ENCODE peak calls at places on chromosomes 3 and 15, in nine cellular contexts. One of them, this sample, is unnamed.

GRCh38 chr15:63521405-63522142 is 17.2 kb downstream of the USP3 start:
- DNase-seq in adrenal gland: no peak
- DNase-seq in cardiac fibroblast: no peak
- DNase-seq in heart left ventricle: no peak
- DNase-seq in heart right ventricle: no peak
- DNase-seq in endodermal cell: no peak
- DNase-seq in lower lobe of right lung: no peak
- DNase-seq in AG09309: no peak
- DNase-seq in fibroblast of lung: peak; percentile 41
- DNase-seq in this sample: no peak

GRCh38 chr3:63972196-63972595 is 51.1 kb downstream of the PSMD6 start:
- DNase-seq in adrenal gland: no peak
- DNase-seq in cardiac fibroblast: peak; percentile 70
- DNase-seq in heart left ventricle: no peak
- DNase-seq in heart right ventricle: no peak
- DNase-seq in endodermal cell: no peak
- DNase-seq in lower lobe of right lung: no peak
- DNase-seq in AG09309: no peak
- DNase-seq in fibroblast of lung: peak; percentile 71
- DNase-seq in this sample: no peak

GRCh38 chr15:75785771-75786563 is 57.3 kb upstream of the UBE2Q2 start:
- DNase-seq in adrenal gland: peak; percentile 18
- DNase-seq in cardiac fibroblast: peak; percentile 30
- DNase-seq in heart left ventricle: no peak
- DNase-seq in heart right ventricle: no peak
- DNase-seq in endodermal cell: peak; percentile 82
- DNase-seq in lower lobe of right lung: no peak
- DNase-seq in AG09309: no peak
- DNase-seq in fibroblast of lung: peak; percentile 1
- DNase-seq in this sample: no peak

GRCh38 chr15:95327661-95328060 is 1002.8 kb upstream of the NR2F2 start:
- DNase-seq in adrenal gland: no peak
- DNase-seq in cardiac fibroblast: no peak
- DNase-seq in heart left ventricle: no peak
- DNase-seq in heart right ventricle: no peak
- DNase-seq in endodermal cell: no peak
- DNase-seq in lower lobe of right lung: no peak
- DNase-seq in AG09309: no peak
- DNase-seq in fibroblast of lung: no peak
- DNase-seq in this sample: no peak

GRCh38 chr3:46400000-46400734 is 6.7 kb downstream of the CCR5AS start:
- DNase-seq in adrenal gland: no peak
- DNase-seq in cardiac fibroblast: peak; percentile 57
- DNase-seq in heart left ventricle: no peak
- DNase-seq in heart right ventricle: no peak
- DNase-seq in endodermal cell: no peak
- DNase-seq in lower lobe of right lung: no peak
- DNase-seq in AG09309: no peak
- DNase-seq in fibroblast of lung: peak; percentile 74
- DNase-seq in this sample: no peak

GRCh38 chr3:191133359-191133758 is 65.7 kb upstream of the OSTN start:
- DNase-seq in adrenal gland: no peak
- DNase-seq in cardiac fibroblast: no peak
- DNase-seq in heart left ventricle: no peak
- DNase-seq in heart right ventricle: no peak
- DNase-seq in endodermal cell: no peak
- DNase-seq in lower lobe of right lung: no peak
- DNase-seq in AG09309: no peak
- DNase-seq in fibroblast of lung: no peak
- DNase-seq in this sample: no peak

GRCh38 chr3:24192469-24193056 is 247.5 kb downstream of the NR1D2 start:
- DNase-seq in adrenal gland: no peak
- DNase-seq in cardiac fibroblast: no peak
- DNase-seq in heart left ventricle: no peak
- DNase-seq in heart right ventricle: no peak
- DNase-seq in endodermal cell: no peak
- DNase-seq in lower lobe of right lung: no peak
- DNase-seq in AG09309: no peak
- DNase-seq in fibroblast of lung: no peak
- DNase-seq in this sample: no peak

GRCh38 chr15:41160639-41161315 is 44.7 kb upstream of the INO80 start:
- DNase-seq in adrenal gland: no peak
- DNase-seq in cardiac fibroblast: peak; percentile 15
- DNase-seq in heart left ventricle: no peak
- DNase-seq in heart right ventricle: no peak
- DNase-seq in endodermal cell: no peak
- DNase-seq in lower lobe of right lung: no peak
- DNase-seq in AG09309: no peak
- DNase-seq in fibroblast of lung: no peak
- DNase-seq in this sample: no peak

GRCh38 chr3:13788522-13789424 is 91.1 kb downstream of the WNT7A start:
- DNase-seq in adrenal gland: no peak
- DNase-seq in cardiac fibroblast: no peak
- DNase-seq in heart left ventricle: no peak
- DNase-seq in heart right ventricle: no peak
- DNase-seq in endodermal cell: no peak
- DNase-seq in lower lobe of right lung: peak; percentile 27
- DNase-seq in AG09309: no peak
- DNase-seq in fibroblast of lung: no peak
- DNase-seq in this sample: no peak

GRCh38 chr3:8223766-8224165 is 277.9 kb upstream of the LMCD1 start:
- DNase-seq in adrenal gland: peak; percentile 47
- DNase-seq in cardiac fibroblast: peak; percentile 50
- DNase-seq in heart left ventricle: no peak
- DNase-seq in heart right ventricle: peak; percentile 7
- DNase-seq in endodermal cell: no peak
- DNase-seq in lower lobe of right lung: no peak
- DNase-seq in AG09309: no peak
- DNase-seq in fibroblast of lung: peak; percentile 47
- DNase-seq in this sample: no peak

GRCh38 chr15:66184936-66185790 is 68.4 kb downstream of the MEGF11 start:
- DNase-seq in adrenal gland: no peak
- DNase-seq in cardiac fibroblast: peak; percentile 58
- DNase-seq in heart left ventricle: no peak
- DNase-seq in heart right ventricle: no peak
- DNase-seq in endodermal cell: peak; percentile 43
- DNase-seq in lower lobe of right lung: no peak
- DNase-seq in AG09309: no peak
- DNase-seq in fibroblast of lung: no peak
- DNase-seq in this sample: no peak

GRCh38 chr3:10817506-10817905 is 1.5 kb downstream of the SLC6A11 start:
- DNase-seq in adrenal gland: no peak
- DNase-seq in cardiac fibroblast: no peak
- DNase-seq in heart left ventricle: no peak
- DNase-seq in heart right ventricle: no peak
- DNase-seq in endodermal cell: peak; percentile 52
- DNase-seq in lower lobe of right lung: no peak
- DNase-seq in AG09309: no peak
- DNase-seq in fibroblast of lung: no peak
- DNase-seq in this sample: no peak

GRCh38 chr15:52737720-52738119 is 52.4 kb downstream of the ONECUT1 start:
- DNase-seq in adrenal gland: peak; percentile 31
- DNase-seq in cardiac fibroblast: no peak
- DNase-seq in heart left ventricle: no peak
- DNase-seq in heart right ventricle: no peak
- DNase-seq in endodermal cell: no peak
- DNase-seq in lower lobe of right lung: no peak
- DNase-seq in AG09309: no peak
- DNase-seq in fibroblast of lung: no peak
- DNase-seq in this sample: no peak

GRCh38 chr15:67185621-67186225 is 68.7 kb downstream of the AAGAB start:
- DNase-seq in adrenal gland: no peak
- DNase-seq in cardiac fibroblast: no peak
- DNase-seq in heart left ventricle: no peak
- DNase-seq in heart right ventricle: no peak
- DNase-seq in endodermal cell: no peak
- DNase-seq in lower lobe of right lung: no peak
- DNase-seq in AG09309: no peak
- DNase-seq in fibroblast of lung: no peak
- DNase-seq in this sample: no peak

GRCh38 chr15:70892912-70893560 is 410 bp downstream of the LRRC49 start:
- DNase-seq in adrenal gland: no peak
- DNase-seq in cardiac fibroblast: peak; percentile 83
- DNase-seq in heart left ventricle: peak; percentile 18
- DNase-seq in heart right ventricle: peak; percentile 40
- DNase-seq in endodermal cell: no peak
- DNase-seq in lower lobe of right lung: no peak
- DNase-seq in AG09309: no peak
- DNase-seq in fibroblast of lung: peak; percentile 80
- DNase-seq in this sample: no peak

GRCh38 chr3:45665101-45665572 is 24.1 kb upstream of the SACM1L start:
- DNase-seq in adrenal gland: peak; percentile 65
- DNase-seq in cardiac fibroblast: peak; percentile 39
- DNase-seq in heart left ventricle: peak; percentile 68
- DNase-seq in heart right ventricle: peak; percentile 76
- DNase-seq in endodermal cell: peak; percentile 88
- DNase-seq in lower lobe of right lung: no peak
- DNase-seq in AG09309: no peak
- DNase-seq in fibroblast of lung: peak; percentile 43
- DNase-seq in this sample: no peak

GRCh38 chr3:78660958-78661357 is 1106.8 kb downstream of the ROBO1 start:
- DNase-seq in adrenal gland: no peak
- DNase-seq in cardiac fibroblast: peak; percentile 43
- DNase-seq in heart left ventricle: no peak
- DNase-seq in heart right ventricle: peak; percentile 24
- DNase-seq in endodermal cell: no peak
- DNase-seq in lower lobe of right lung: no peak
- DNase-seq in AG09309: no peak
- DNase-seq in fibroblast of lung: peak; percentile 52
- DNase-seq in this sample: no peak

DNA sequence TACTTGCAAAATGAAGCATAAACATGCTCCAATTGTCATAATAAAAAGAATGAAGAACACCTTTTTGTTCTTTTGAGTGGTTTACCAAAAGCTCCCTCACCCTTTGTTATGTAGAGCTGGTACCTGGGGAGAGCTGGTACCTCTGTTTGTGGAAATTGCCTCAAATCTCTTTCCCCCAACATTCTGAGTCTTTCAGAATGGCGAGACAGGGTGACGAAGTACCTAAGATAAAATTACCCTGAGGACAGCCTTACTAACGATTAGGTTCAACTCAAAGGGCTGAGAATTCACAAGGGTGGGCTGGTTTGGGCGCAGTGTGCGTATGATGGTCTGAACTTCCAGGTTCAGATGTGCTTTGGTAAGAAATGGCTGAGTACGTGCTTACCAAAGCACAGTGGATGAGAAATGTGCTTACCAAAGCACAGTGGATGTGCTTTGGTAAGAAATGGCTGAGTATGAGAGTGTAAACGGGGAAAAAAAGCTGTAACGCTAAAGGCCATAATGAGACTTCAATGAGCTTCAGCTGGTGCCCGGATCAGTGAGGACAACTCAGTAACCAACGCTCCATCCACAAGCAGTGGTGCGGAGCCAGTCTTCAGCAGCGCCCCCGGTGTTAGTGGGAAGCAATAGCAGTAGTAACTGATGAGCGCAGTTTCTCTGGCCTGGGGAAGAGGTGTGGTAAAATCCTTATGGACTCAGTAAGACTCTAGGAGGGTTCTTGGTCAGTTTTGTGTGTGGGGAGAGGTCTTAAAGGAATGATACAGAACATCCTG is 72.3 kb upstream of the LRIG1 start:
- DNase-seq in adrenal gland: no peak
- DNase-seq in cardiac fibroblast: no peak
- DNase-seq in heart left ventricle: no peak
- DNase-seq in heart right ventricle: no peak
- DNase-seq in endodermal cell: peak; percentile 95
- DNase-seq in lower lobe of right lung: no peak
- DNase-seq in AG09309: no peak
- DNase-seq in fibroblast of lung: no peak
- DNase-seq in this sample: no peak
- TF ChIP-seq CTCF in adrenal gland: no peak
- TF ChIP-seq CTCF in cardiac fibroblast: peak; percentile 40
- TF ChIP-seq CTCF in heart left ventricle: peak; percentile 19
- TF ChIP-seq CTCF in heart right ventricle: peak; percentile 27
- TF ChIP-seq CTCF in endodermal cell: peak; percentile 92
- TF ChIP-seq CTCF in lower lobe of right lung: no peak
- TF ChIP-seq CTCF in AG09309: peak; percentile 24
- TF ChIP-seq CTCF in fibroblast of lung: peak; percentile 12
- TF ChIP-seq CTCF in this sample: peak; percentile 41

DNA sequence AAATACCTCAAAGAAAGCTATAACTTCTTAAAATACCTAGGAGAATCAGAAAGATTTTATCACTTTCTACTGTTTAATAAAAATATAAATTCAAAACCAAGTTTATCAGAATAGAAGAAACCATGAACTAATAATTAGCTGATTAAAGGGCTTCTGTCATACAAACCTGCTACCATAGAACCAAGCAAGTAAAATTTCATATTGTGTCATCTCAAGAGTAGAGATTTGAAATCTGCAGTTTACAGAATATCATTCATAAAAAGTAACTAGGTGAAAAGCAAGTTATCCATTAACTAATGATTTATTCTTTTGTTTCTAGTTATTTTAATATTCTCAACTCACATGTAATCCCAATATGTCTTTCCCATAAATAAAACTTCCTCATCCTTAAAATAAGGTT is 36.8 kb upstream of the XXYLT1 start:
- DNase-seq in adrenal gland: no peak
- DNase-seq in cardiac fibroblast: no peak
- DNase-seq in heart left ventricle: no peak
- DNase-seq in heart right ventricle: no peak
- DNase-seq in endodermal cell: no peak
- DNase-seq in lower lobe of right lung: no peak
- DNase-seq in AG09309: no peak
- DNase-seq in fibroblast of lung: no peak
- DNase-seq in this sample: no peak
- TF ChIP-seq CTCF in adrenal gland: no peak
- TF ChIP-seq CTCF in cardiac fibroblast: no peak
- TF ChIP-seq CTCF in heart left ventricle: no peak
- TF ChIP-seq CTCF in heart right ventricle: no peak
- TF ChIP-seq CTCF in endodermal cell: no peak
- TF ChIP-seq CTCF in lower lobe of right lung: no peak
- TF ChIP-seq CTCF in AG09309: no peak
- TF ChIP-seq CTCF in fibroblast of lung: no peak
- TF ChIP-seq CTCF in this sample: no peak

GRCh38 chr15:44264148-44264547 is 24.4 kb upstream of the GOLM2 start:
- DNase-seq in adrenal gland: no peak
- DNase-seq in cardiac fibroblast: no peak
- DNase-seq in heart left ventricle: no peak
- DNase-seq in heart right ventricle: no peak
- DNase-seq in endodermal cell: no peak
- DNase-seq in lower lobe of right lung: no peak
- DNase-seq in AG09309: no peak
- DNase-seq in fibroblast of lung: no peak
- DNase-seq in this sample: no peak

GRCh38 chr15:44261007-44261706 is 27.4 kb upstream of the GOLM2 start:
- DNase-seq in adrenal gland: no peak
- DNase-seq in cardiac fibroblast: no peak
- DNase-seq in heart left ventricle: no peak
- DNase-seq in heart right ventricle: no peak
- DNase-seq in endodermal cell: peak; percentile 85
- DNase-seq in lower lobe of right lung: no peak
- DNase-seq in AG09309: no peak
- DNase-seq in fibroblast of lung: no peak
- DNase-seq in this sample: no peak

GRCh38 chr15:44265757-44266156 is 22.8 kb upstream of the GOLM2 start:
- DNase-seq in adrenal gland: no peak
- DNase-seq in cardiac fibroblast: no peak
- DNase-seq in heart left ventricle: no peak
- DNase-seq in heart right ventricle: no peak
- DNase-seq in endodermal cell: no peak
- DNase-seq in lower lobe of right lung: no peak
- DNase-seq in AG09309: no peak
- DNase-seq in fibroblast of lung: peak; percentile 18
- DNase-seq in this sample: no peak
- TF ChIP-seq CTCF in adrenal gland: no peak
- TF ChIP-seq CTCF in cardiac fibroblast: no peak
- TF ChIP-seq CTCF in heart left ventricle: no peak
- TF ChIP-seq CTCF in heart right ventricle: no peak
- TF ChIP-seq CTCF in endodermal cell: no peak
- TF ChIP-seq CTCF in lower lobe of right lung: no peak
- TF ChIP-seq CTCF in AG09309: no peak
- TF ChIP-seq CTCF in fibroblast of lung: no peak
- TF ChIP-seq CTCF in this sample: no peak

GRCh38 chr3:101998256-101998926 is 149.1 kb downstream of the NFKBIZ start:
- DNase-seq in adrenal gland: no peak
- DNase-seq in cardiac fibroblast: no peak
- DNase-seq in heart left ventricle: no peak
- DNase-seq in heart right ventricle: no peak
- DNase-seq in endodermal cell: no peak
- DNase-seq in lower lobe of right lung: no peak
- DNase-seq in AG09309: no peak
- DNase-seq in fibroblast of lung: no peak
- DNase-seq in this sample: no peak
- TF ChIP-seq CTCF in adrenal gland: no peak
- TF ChIP-seq CTCF in cardiac fibroblast: no peak
- TF ChIP-seq CTCF in heart left ventricle: no peak
- TF ChIP-seq CTCF in heart right ventricle: no peak
- TF ChIP-seq CTCF in endodermal cell: no peak
- TF ChIP-seq CTCF in lower lobe of right lung: no peak
- TF ChIP-seq CTCF in AG09309: no peak
- TF ChIP-seq CTCF in fibroblast of lung: no peak
- TF ChIP-seq CTCF in this sample: no peak